ENCODE peak calls at places on chromosomes 2 and 18, in eight cellular contexts. One of them, this sample, is unnamed.

GRCh38 chr2:118990757-118991545 is 49.0 kb downstream of the MARCO start:
- DNase-seq in brain pericyte: no peak
- DNase-seq in cardiac septum: no peak
- DNase-seq in kidney glomerular epithelial cell: no peak
- DNase-seq in lower leg skin: peak; percentile 6
- DNase-seq in hepatocyte: no peak
- DNase-seq in ureter: peak; percentile 20
- DNase-seq in naive B cell: no peak
- DNase-seq in this sample: no peak

GRCh38 chr2:238461491-238461890 is 34.8 kb downstream of the ASB1 start:
- DNase-seq in kidney glomerular epithelial cell: no peak
- DNase-seq in cardiac septum: peak; percentile 22
- DNase-seq in ureter: no peak
- DNase-seq in hepatocyte: no peak
- DNase-seq in brain pericyte: no peak
- DNase-seq in naive B cell: no peak
- DNase-seq in lower leg skin: no peak
- DNase-seq in this sample: no peak

GRCh38 chr2:188369365-188369764 is 77.7 kb downstream of the GULP1 start:
- DNase-seq in cardiac septum: no peak
- DNase-seq in lower leg skin: no peak
- DNase-seq in hepatocyte: peak; percentile 59
- DNase-seq in brain pericyte: peak; percentile 12
- DNase-seq in naive B cell: peak; percentile 2
- DNase-seq in ureter: no peak
- DNase-seq in kidney glomerular epithelial cell: no peak
- DNase-seq in this sample: peak; percentile 49

GRCh38 chr2:16881122-16881521 is 215.5 kb upstream of the CYRIA start:
- DNase-seq in brain pericyte: no peak
- DNase-seq in cardiac septum: no peak
- DNase-seq in lower leg skin: no peak
- DNase-seq in kidney glomerular epithelial cell: no peak
- DNase-seq in naive B cell: no peak
- DNase-seq in ureter: no peak
- DNase-seq in hepatocyte: no peak
- DNase-seq in this sample: peak; percentile 68

GRCh38 chr2:10911291-10912075 is at the start of gene KCNF1:
- DNase-seq in naive B cell: no peak
- DNase-seq in lower leg skin: no peak
- DNase-seq in cardiac septum: peak; percentile 55
- DNase-seq in hepatocyte: peak; percentile 70
- DNase-seq in ureter: no peak
- DNase-seq in brain pericyte: no peak
- DNase-seq in kidney glomerular epithelial cell: peak; percentile 25
- DNase-seq in this sample: peak; percentile 61

GRCh38 chr18:69817335-69817935 is 130.2 kb downstream of the CD226 start:
- DNase-seq in naive B cell: no peak
- DNase-seq in hepatocyte: no peak
- DNase-seq in cardiac septum: no peak
- DNase-seq in brain pericyte: no peak
- DNase-seq in kidney glomerular epithelial cell: no peak
- DNase-seq in ureter: no peak
- DNase-seq in lower leg skin: no peak
- DNase-seq in this sample: peak; percentile 44

GRCh38 chr18:36157441-36157840 is 27.7 kb downstream of the ELP2 start:
- DNase-seq in lower leg skin: no peak
- DNase-seq in ureter: no peak
- DNase-seq in cardiac septum: no peak
- DNase-seq in brain pericyte: no peak
- DNase-seq in hepatocyte: no peak
- DNase-seq in kidney glomerular epithelial cell: no peak
- DNase-seq in naive B cell: no peak
- DNase-seq in this sample: no peak

GRCh38 chr2:25964891-25965290 is 17.4 kb downstream of the KIF3C start:
- DNase-seq in naive B cell: no peak
- DNase-seq in brain pericyte: no peak
- DNase-seq in ureter: no peak
- DNase-seq in cardiac septum: no peak
- DNase-seq in hepatocyte: no peak
- DNase-seq in lower leg skin: no peak
- DNase-seq in kidney glomerular epithelial cell: no peak
- DNase-seq in this sample: no peak

GRCh38 chr18:56286775-56287174 is 351.6 kb downstream of the TXNL1 start:
- DNase-seq in brain pericyte: no peak
- DNase-seq in cardiac septum: no peak
- DNase-seq in hepatocyte: no peak
- DNase-seq in kidney glomerular epithelial cell: no peak
- DNase-seq in ureter: no peak
- DNase-seq in naive B cell: no peak
- DNase-seq in lower leg skin: no peak
- DNase-seq in this sample: peak; percentile 59

GRCh38 chr18:23573948-23574431 is 12.3 kb downstream of the NPC1 start:
- DNase-seq in lower leg skin: no peak
- DNase-seq in kidney glomerular epithelial cell: peak; percentile 33
- DNase-seq in naive B cell: no peak
- DNase-seq in brain pericyte: no peak
- DNase-seq in ureter: no peak
- DNase-seq in hepatocyte: peak; percentile 55
- DNase-seq in cardiac septum: no peak
- DNase-seq in this sample: peak; percentile 80

GRCh38 chr2:107669335-107669734 is 157.4 kb upstream of the RGPD4 start:
- DNase-seq in kidney glomerular epithelial cell: no peak
- DNase-seq in naive B cell: no peak
- DNase-seq in lower leg skin: no peak
- DNase-seq in brain pericyte: no peak
- DNase-seq in hepatocyte: no peak
- DNase-seq in cardiac septum: no peak
- DNase-seq in ureter: no peak
- DNase-seq in this sample: peak; percentile 40

GRCh38 chr2:24461685-24462084 is 29.4 kb upstream of the NCOA1 start:
- DNase-seq in naive B cell: no peak
- DNase-seq in hepatocyte: no peak
- DNase-seq in ureter: no peak
- DNase-seq in lower leg skin: no peak
- DNase-seq in cardiac septum: no peak
- DNase-seq in brain pericyte: no peak
- DNase-seq in kidney glomerular epithelial cell: no peak
- DNase-seq in this sample: no peak

GRCh38 chr2:234701841-234702240 is 205.0 kb upstream of the ARL4C start:
- DNase-seq in kidney glomerular epithelial cell: no peak
- DNase-seq in ureter: no peak
- DNase-seq in brain pericyte: no peak
- DNase-seq in naive B cell: no peak
- DNase-seq in lower leg skin: no peak
- DNase-seq in hepatocyte: no peak
- DNase-seq in cardiac septum: no peak
- DNase-seq in this sample: no peak

GRCh38 chr2:168369087-168369486 is 87.0 kb upstream of the CERS6 start:
- DNase-seq in lower leg skin: no peak
- DNase-seq in cardiac septum: no peak
- DNase-seq in naive B cell: no peak
- DNase-seq in brain pericyte: no peak
- DNase-seq in hepatocyte: no peak
- DNase-seq in kidney glomerular epithelial cell: no peak
- DNase-seq in ureter: no peak
- DNase-seq in this sample: no peak

GRCh38 chr2:177261115-177261779 is 3.3 kb downstream of the NFE2L2 start:
- DNase-seq in kidney glomerular epithelial cell: no peak
- DNase-seq in lower leg skin: no peak
- DNase-seq in hepatocyte: no peak
- DNase-seq in naive B cell: no peak
- DNase-seq in brain pericyte: no peak
- DNase-seq in cardiac septum: no peak
- DNase-seq in ureter: no peak
- DNase-seq in this sample: no peak

GRCh38 chr2:68742638-68743037 is 8.0 kb downstream of the ARHGAP25 start:
- DNase-seq in cardiac septum: no peak
- DNase-seq in naive B cell: peak; percentile 53
- DNase-seq in kidney glomerular epithelial cell: no peak
- DNase-seq in hepatocyte: no peak
- DNase-seq in brain pericyte: no peak
- DNase-seq in ureter: no peak
- DNase-seq in lower leg skin: no peak
- DNase-seq in this sample: no peak

GRCh38 chr2:23603156-23603555 is 218.2 kb downstream of the KLHL29 start:
- DNase-seq in naive B cell: no peak
- DNase-seq in cardiac septum: no peak
- DNase-seq in hepatocyte: no peak
- DNase-seq in lower leg skin: no peak
- DNase-seq in ureter: no peak
- DNase-seq in brain pericyte: no peak
- DNase-seq in kidney glomerular epithelial cell: no peak
- DNase-seq in this sample: no peak

GRCh38 chr2:73961823-73962615 is 22.7 kb upstream of the TET3 start:
- DNase-seq in naive B cell: no peak
- DNase-seq in cardiac septum: no peak
- DNase-seq in ureter: no peak
- DNase-seq in lower leg skin: no peak
- DNase-seq in brain pericyte: no peak
- DNase-seq in kidney glomerular epithelial cell: no peak
- DNase-seq in hepatocyte: no peak
- DNase-seq in this sample: no peak

GRCh38 chr2:217695033-217695520 is 307.7 kb downstream of the TNS1 start:
- DNase-seq in cardiac septum: no peak
- DNase-seq in lower leg skin: peak; percentile 79
- DNase-seq in kidney glomerular epithelial cell: peak; percentile 82
- DNase-seq in ureter: no peak
- DNase-seq in hepatocyte: peak; percentile 48
- DNase-seq in brain pericyte: no peak
- DNase-seq in naive B cell: no peak
- DNase-seq in this sample: peak; percentile 82

GRCh38 chr2:5693288-5694015 is 1.3 kb downstream of the SOX11 start:
- DNase-seq in kidney glomerular epithelial cell: no peak
- DNase-seq in naive B cell: no peak
- DNase-seq in lower leg skin: no peak
- DNase-seq in brain pericyte: no peak
- DNase-seq in hepatocyte: peak; percentile 43
- DNase-seq in cardiac septum: no peak
- DNase-seq in ureter: no peak
- DNase-seq in this sample: no peak

GRCh38 chr18:3305933-3306332 is 44.0 kb downstream of the MYL12B start:
- DNase-seq in ureter: no peak
- DNase-seq in lower leg skin: no peak
- DNase-seq in cardiac septum: no peak
- DNase-seq in kidney glomerular epithelial cell: no peak
- DNase-seq in hepatocyte: peak; percentile 42
- DNase-seq in brain pericyte: no peak
- DNase-seq in naive B cell: no peak
- DNase-seq in this sample: peak; percentile 85

GRCh38 chr2:193963472-193964119 is 1693.4 kb upstream of the SLC39A10 start:
- DNase-seq in lower leg skin: no peak
- DNase-seq in cardiac septum: no peak
- DNase-seq in hepatocyte: peak; percentile 56
- DNase-seq in naive B cell: no peak
- DNase-seq in kidney glomerular epithelial cell: peak; percentile 10
- DNase-seq in brain pericyte: no peak
- DNase-seq in ureter: no peak
- DNase-seq in this sample: peak; percentile 41

GRCh38 chr2:84830095-84830494 is 50.8 kb downstream of the TRABD2A start:
- DNase-seq in lower leg skin: peak; percentile 28
- DNase-seq in naive B cell: no peak
- DNase-seq in cardiac septum: peak; percentile 82
- DNase-seq in brain pericyte: no peak
- DNase-seq in kidney glomerular epithelial cell: no peak
- DNase-seq in hepatocyte: no peak
- DNase-seq in ureter: peak; percentile 65
- DNase-seq in this sample: peak; percentile 28

GRCh38 chr2:160493227-160494028 is at the start of gene RBMS1:
- DNase-seq in brain pericyte: no peak
- DNase-seq in naive B cell: peak; percentile 14
- DNase-seq in hepatocyte: peak; percentile 83
- DNase-seq in ureter: peak; percentile 65
- DNase-seq in lower leg skin: peak; percentile 32
- DNase-seq in kidney glomerular epithelial cell: peak; percentile 51
- DNase-seq in cardiac septum: peak; percentile 82
- DNase-seq in this sample: peak; percentile 30

GRCh38 chr2:145854039-145854755 is 1334.3 kb upstream of the ZEB2 start:
- DNase-seq in kidney glomerular epithelial cell: no peak
- DNase-seq in cardiac septum: no peak
- DNase-seq in lower leg skin: no peak
- DNase-seq in naive B cell: no peak
- DNase-seq in ureter: no peak
- DNase-seq in brain pericyte: no peak
- DNase-seq in hepatocyte: no peak
- DNase-seq in this sample: no peak

GRCh38 chr2:234081970-234082822 is 31.7 kb downstream of the SPP2 start:
- DNase-seq in lower leg skin: peak; percentile 21
- DNase-seq in cardiac septum: no peak
- DNase-seq in kidney glomerular epithelial cell: no peak
- DNase-seq in ureter: peak; percentile 54
- DNase-seq in brain pericyte: no peak
- DNase-seq in hepatocyte: peak; percentile 39
- DNase-seq in naive B cell: no peak
- DNase-seq in this sample: peak; percentile 16

GRCh38 chr2:109409347-109410020 is 204.3 kb downstream of the SEPTIN10 start:
- DNase-seq in ureter: no peak
- DNase-seq in brain pericyte: no peak
- DNase-seq in hepatocyte: no peak
- DNase-seq in cardiac septum: no peak
- DNase-seq in lower leg skin: no peak
- DNase-seq in naive B cell: no peak
- DNase-seq in kidney glomerular epithelial cell: no peak
- DNase-seq in this sample: peak; percentile 10

GRCh38 chr2:233436691-233437438 is 82.6 kb downstream of the DGKD start:
- DNase-seq in cardiac septum: peak; percentile 76
- DNase-seq in naive B cell: no peak
- DNase-seq in hepatocyte: no peak
- DNase-seq in brain pericyte: no peak
- DNase-seq in kidney glomerular epithelial cell: no peak
- DNase-seq in ureter: no peak
- DNase-seq in lower leg skin: no peak
- DNase-seq in this sample: no peak

GRCh38 chr2:110748489-110748867 is 16.1 kb downstream of the ACOXL start:
- DNase-seq in naive B cell: peak; percentile 23
- DNase-seq in hepatocyte: no peak
- DNase-seq in ureter: no peak
- DNase-seq in cardiac septum: no peak
- DNase-seq in brain pericyte: no peak
- DNase-seq in kidney glomerular epithelial cell: no peak
- DNase-seq in lower leg skin: no peak
- DNase-seq in this sample: peak; percentile 12

GRCh38 chr2:150570712-150571111 is 83.2 kb upstream of the RND3 start:
- DNase-seq in naive B cell: no peak
- DNase-seq in cardiac septum: no peak
- DNase-seq in lower leg skin: no peak
- DNase-seq in hepatocyte: no peak
- DNase-seq in brain pericyte: no peak
- DNase-seq in kidney glomerular epithelial cell: peak; percentile 87
- DNase-seq in ureter: no peak
- DNase-seq in this sample: peak; percentile 97

This sample was measured in bronchial epithelial cell.